ENCODE peak calls at places on chromosomes 3 and 15, in eight cellular contexts. P is NCI-H526 treated with DMSO at 0.1 percent for 48 hours; F is CD8-positive, alpha-beta memory T cell; A is NCI-H2029; Q is activated CD4-positive, CD25-positive, alpha-beta regulatory T cell treated with anti-CD3 and anti-CD28 coated beads, Interleukin-2, amount 50 U/mL, for 72 hours; W is fibroblast of lung; S is stimulated activated CD8-positive, alpha-beta memory T cell treated with anti-CD3 and anti-CD28 coated beads, Interleukin-15, amount 100 ng/mL, for 48 hours; Z is erythroblast. J is an unnamed sample.

GRCh38 chr3:112781611-112782010 is 65.1 kb downstream of the CD200R1L start:
- DNase-seq in F (no peak), Z (no peak), S (no peak), W (peak; percentile 49), Q (no peak), A (no peak), P (no peak), J (no peak)

GRCh38 chr3:135811597-135811996 is 153.9 kb upstream of the PPP2R3A start:
- DNase-seq in Z (no peak), S (no peak), W (no peak), P (no peak), Q (no peak), F (no peak), A (no peak), J (no peak)

GRCh38 chr3:178823140-178823539 is 248.5 kb downstream of the ZMAT3 start:
- DNase-seq in A (no peak), Q (no peak), F (no peak), P (no peak), W (no peak), Z (no peak), S (no peak), J (no peak)

GRCh38 chr15:60994842-60995495 is 234.1 kb downstream of the RORA start:
- DNase-seq in S (no peak), F (no peak), P (no peak), Z (no peak), Q (no peak), A (no peak), W (no peak), J (no peak)

GRCh38 chr15:54298396-54298795 is 320.2 kb downstream of the UNC13C start:
- DNase-seq in P (no peak), Z (no peak), F (no peak), S (no peak), A (no peak), W (no peak), Q (no peak), J (no peak)

GRCh38 chr15:56472278-56472677 is 7.3 kb upstream of the MNS1 start:
- DNase-seq in Q (no peak), A (no peak), W (no peak), P (no peak), F (no peak), Z (no peak), S (no peak), J (no peak)

GRCh38 chr3:169146866-169147245 is 516.7 kb downstream of the MECOM start:
- DNase-seq in S (no peak), F (no peak), P (no peak), Z (no peak), A (no peak), W (no peak), Q (no peak), J (no peak)

GRCh38 chr3:58306662-58307286 is 454 bp downstream of the HTD2 start:
- DNase-seq in S (no peak), Q (peak; percentile 50), W (peak; percentile 41), F (no peak), P (no peak), A (no peak), Z (peak; percentile 70), J (no peak)

GRCh38 chr3:42024578-42025387 is 62.9 kb upstream of the ULK4 start:
- DNase-seq in A (no peak), F (no peak), W (no peak), S (no peak), P (no peak), Z (no peak), Q (no peak), J (no peak)